ENCODE peak calls at places on chromosome 4, in ten cellular contexts. R is endodermal cell, F is sigmoid colon, X is ovary, B is pancreas, O is testis, K is choroid plexus epithelial cell, Y is left lung, N is MM.1S, M is cardiac fibroblast. S is an unnamed sample.

GRCh38 chr4:42655921-42656735 is 777 bp downstream of the ATP8A1 start:
- DNase-seq in R (peak), F (peak), X (no peak), B (peak), O (peak), K (peak), Y (peak), N (peak), M (no peak), S (peak)

GRCh38 chr4:117560329-117560728 is 474.0 kb upstream of the NDST3 start:
- DNase-seq in R (no peak), F (no peak), X (no peak), B (no peak), O (no peak), K (peak), Y (no peak), N (peak), M (no peak), S (no peak)

GRCh38 chr4:123042095-123042494 is 119.7 kb upstream of the NUDT6 start:
- DNase-seq in R (no peak), F (no peak), X (no peak), B (no peak), O (no peak), K (no peak), Y (no peak), N (no peak), M (no peak), S (no peak)

GRCh38 chr4:98406819-98407218 is 145.6 kb downstream of the RAP1GDS1 start:
- DNase-seq in R (no peak), F (no peak), X (no peak), B (no peak), O (no peak), K (no peak), Y (no peak), N (no peak), M (no peak), S (no peak)

GRCh38 chr4:38730830-38731646 is 51.8 kb downstream of the TLR10 start:
- DNase-seq in R (peak), F (peak), X (peak), B (peak), O (peak), K (peak), Y (peak), N (peak), M (peak), S (no peak)

GRCh38 chr4:147739239-147739823 is 7.4 kb downstream of the ARHGAP10 start:
- DNase-seq in R (no peak), F (no peak), X (no peak), B (no peak), O (no peak), K (peak), Y (no peak), N (no peak), M (peak), S (no peak)

GRCh38 chr4:153919667-153920066 is 130.8 kb upstream of the SFRP2 start:
- DNase-seq in R (no peak), F (no peak), X (no peak), B (no peak), O (no peak), K (peak), Y (no peak), N (no peak), M (peak), S (no peak)

GRCh38 chr4:38860788-38861424 is 4.3 kb upstream of the TLR6 start:
- DNase-seq in R (peak), F (no peak), X (no peak), B (peak), O (peak), K (peak), Y (no peak), N (peak), M (peak), S (no peak)

GRCh38 chr4:27568952-27569319 is 708.3 kb downstream of the STIM2 start:
- DNase-seq in R (no peak), F (no peak), X (no peak), B (no peak), O (no peak), K (no peak), Y (no peak), N (no peak), M (no peak), S (no peak)

GRCh38 chr4:13701937-13702446 is 74.5 kb upstream of the BOD1L1 start:
- DNase-seq in R (no peak), F (no peak), X (no peak), B (peak), O (no peak), K (peak), Y (no peak), N (no peak), M (peak), S (no peak)

GRCh38 chr4:152089564-152089963 is 328.8 kb upstream of the GATB start:
- DNase-seq in R (no peak), F (no peak), X (no peak), B (no peak), O (no peak), K (no peak), Y (no peak), N (no peak), M (no peak), S (no peak)

GRCh38 chr4:169070071-169070894 is 60.2 kb upstream of the CBR4 start:
- DNase-seq in R (peak), F (no peak), X (peak), B (peak), O (peak), K (peak), Y (no peak), N (no peak), M (peak), S (no peak)

GRCh38 chr4:3470244-3471097 is 7.4 kb downstream of the DOK7 start:
- DNase-seq in R (no peak), F (no peak), X (no peak), B (peak), O (no peak), K (peak), Y (peak), N (no peak), M (peak), S (no peak)

GRCh38 chr4:125393825-125394224 is 79.1 kb downstream of the FAT4 start:
- DNase-seq in R (no peak), F (no peak), X (no peak), B (no peak), O (no peak), K (no peak), Y (no peak), N (no peak), M (no peak), S (no peak)

GRCh38 chr4:187128971-187129370 is 405.3 kb upstream of the FAT1 start:
- DNase-seq in R (no peak), F (no peak), X (no peak), B (no peak), O (no peak), K (peak), Y (no peak), N (no peak), M (peak), S (no peak)

GRCh38 chr4:73181231-73181630 is 77.4 kb downstream of the ANKRD17 start:
- DNase-seq in R (no peak), F (no peak), X (no peak), B (no peak), O (no peak), K (no peak), Y (no peak), N (no peak), M (no peak), S (no peak)

GRCh38 chr4:28391877-28392276 is 1531.2 kb downstream of the STIM2 start:
- DNase-seq in R (no peak), F (no peak), X (no peak), B (no peak), O (no peak), K (peak), Y (no peak), N (no peak), M (peak), S (no peak)

GRCh38 chr4:53196872-53197759 is 168.7 kb downstream of the SCFD2 start:
- DNase-seq in R (no peak), F (no peak), X (no peak), B (no peak), O (no peak), K (peak), Y (no peak), N (peak), M (peak), S (no peak)

GRCh38 chr4:158768577-158769174 is at the start of gene FNIP2:
- DNase-seq in R (peak), F (peak), X (peak), B (peak), O (peak), K (peak), Y (peak), N (peak), M (peak), S (peak)

GRCh38 chr4:158766419-158767044 is 2.3 kb upstream of the FNIP2 start:
- DNase-seq in R (no peak), F (no peak), X (no peak), B (no peak), O (no peak), K (no peak), Y (no peak), N (no peak), M (no peak), S (no peak)

GRCh38 chr4:158770671-158771070 is 1.8 kb downstream of the FNIP2 start:
- DNase-seq in R (no peak), F (no peak), X (no peak), B (no peak), O (no peak), K (no peak), Y (no peak), N (no peak), M (no peak), S (no peak)

GRCh38 chr4:158771776-158772175 is 3.0 kb downstream of the FNIP2 start:
- DNase-seq in R (no peak), F (no peak), X (no peak), B (no peak), O (no peak), K (no peak), Y (no peak), N (no peak), M (no peak), S (no peak)

DNA sequence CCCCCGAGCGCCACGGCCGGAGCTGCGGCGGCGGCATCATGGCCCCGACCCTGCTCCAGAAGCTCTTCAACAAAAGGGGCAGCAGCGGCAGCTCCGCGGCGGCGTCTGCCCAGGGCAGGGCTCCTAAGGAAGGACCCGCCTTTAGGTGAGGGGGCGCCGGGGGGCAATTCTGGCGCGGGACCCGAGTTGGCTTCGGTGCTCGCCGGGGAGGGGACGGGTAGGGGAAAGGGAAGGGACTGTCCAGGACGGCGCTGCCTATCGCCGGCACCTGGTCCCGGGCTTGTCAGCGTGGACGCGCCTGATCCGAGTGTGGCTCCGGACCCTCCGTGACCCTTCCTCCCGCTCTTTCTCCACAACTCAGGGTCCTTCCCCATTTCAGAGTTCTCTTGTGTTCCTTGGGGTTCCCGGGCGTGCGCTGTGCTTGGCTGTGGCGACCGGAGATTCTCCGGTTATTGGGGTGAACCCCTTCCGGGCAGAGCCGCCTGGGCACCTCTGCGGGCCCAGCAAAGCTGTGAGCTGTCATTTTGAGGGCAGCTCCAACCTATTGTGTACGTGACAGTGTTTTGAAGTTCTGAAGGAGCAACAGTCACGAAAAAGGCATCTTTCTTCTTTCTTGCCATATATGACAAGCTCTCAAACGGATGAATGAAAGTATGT is 477 bp downstream of the FNIP2 start:
- DNase-seq in R (peak), F (peak), X (peak), B (peak), O (peak), K (peak), Y (peak), N (peak), M (peak), S (peak)
- TF ChIP-seq CTCF in R (no peak), F (no peak), X (no peak), B (no peak), O (no peak), K (no peak), Y (no peak), N (no peak), M (no peak), S (no peak)

DNA sequence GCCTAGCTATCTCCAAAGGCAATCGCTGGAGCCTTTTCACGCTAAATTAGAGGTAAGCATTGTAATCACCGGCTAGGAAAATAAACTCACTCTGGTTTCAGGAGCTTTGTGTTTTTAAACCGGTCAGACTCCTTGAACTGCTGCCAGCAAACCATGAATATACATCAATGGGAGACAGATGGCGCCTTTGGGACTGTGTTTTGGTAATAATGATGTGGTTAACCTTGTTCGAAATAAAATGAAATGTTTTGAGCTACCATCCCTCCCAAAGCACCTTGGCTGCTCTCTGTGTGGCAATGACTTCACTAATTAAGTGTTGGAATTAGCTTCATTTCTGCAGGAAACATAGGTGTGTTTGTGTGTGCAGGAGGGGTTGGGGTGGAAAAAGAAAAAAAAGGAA is 65.3 kb downstream of the CLNK start:
- DNase-seq in R (no peak), F (no peak), X (no peak), B (no peak), O (no peak), K (peak), Y (no peak), N (no peak), M (peak), S (no peak)
- H3K4me3 ChIP-seq in R (no peak), F (no peak), X (no peak), B (no peak), O (no peak), K (no peak), Y (no peak), N (no peak), M (no peak), S (no peak)

DNA sequence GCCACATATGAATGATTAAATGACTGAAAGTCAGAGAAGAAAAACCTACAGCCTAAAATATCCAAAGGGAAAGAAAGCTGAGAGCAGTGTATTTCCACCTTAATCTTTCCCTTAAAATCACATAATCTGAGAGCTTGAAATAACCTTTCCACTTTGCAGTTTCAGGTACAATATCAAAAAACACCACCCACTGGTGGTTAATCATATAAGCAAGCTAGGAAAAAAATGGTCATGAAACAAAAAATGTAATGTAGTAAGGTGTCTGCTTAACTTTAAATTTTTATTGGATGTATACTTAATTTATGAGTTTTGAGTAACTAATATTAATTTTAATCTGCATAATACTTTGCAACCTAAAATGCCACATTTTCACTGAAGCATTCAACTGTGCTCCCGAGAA is 3.2 kb downstream of the PRDM5 start:
- DNase-seq in R (no peak), F (no peak), X (no peak), B (no peak), O (no peak), K (no peak), Y (no peak), N (peak), M (no peak), S (no peak)
- TF ChIP-seq CTCF in R (peak), F (no peak), X (no peak), B (no peak), O (no peak), K (no peak), Y (no peak), N (peak), M (peak), S (no peak)

DNA sequence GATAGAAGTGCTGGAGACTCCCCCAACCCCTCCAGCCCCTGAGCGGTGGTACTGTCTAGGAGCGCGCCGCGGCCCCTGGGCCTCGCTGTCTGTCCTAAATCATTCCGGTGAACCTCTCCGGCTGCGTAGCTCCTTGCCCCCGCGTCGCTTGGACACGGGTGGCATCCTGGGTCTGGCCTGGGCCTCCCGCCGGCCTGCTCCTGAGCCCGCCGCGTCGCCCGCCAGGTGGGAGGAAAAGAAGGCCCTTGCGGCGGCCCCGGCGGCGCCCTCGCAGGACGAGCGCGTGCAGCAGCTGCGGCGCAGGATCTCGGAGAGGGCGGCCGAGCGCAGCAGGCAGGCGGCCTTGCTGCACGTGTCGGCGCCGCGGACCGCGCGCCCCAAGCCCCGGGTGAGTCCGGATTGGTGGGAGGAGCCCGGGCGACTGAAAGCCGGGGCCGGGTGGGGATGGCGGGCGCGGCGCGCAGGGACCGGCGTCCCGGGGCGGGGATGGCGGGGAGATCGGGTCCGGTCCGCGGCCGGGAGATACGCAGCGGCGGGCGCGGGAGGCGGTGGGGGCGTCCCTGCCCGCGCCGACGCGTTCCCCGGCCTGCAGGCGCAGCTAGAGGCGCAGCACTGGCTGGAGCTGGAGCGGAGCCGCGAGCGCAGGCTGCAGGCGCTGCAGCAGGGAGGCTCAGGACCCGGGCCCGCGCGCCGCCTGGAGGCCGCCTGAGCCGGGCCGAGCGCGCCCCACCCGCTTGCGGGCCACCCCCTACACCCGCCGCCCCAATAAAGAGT is 6.5 kb upstream of the RNF4 start:
- DNase-seq in R (peak), F (peak), X (peak), B (peak), O (peak), K (peak), Y (peak), N (peak), M (peak), S (peak)
- H3K4me3 ChIP-seq in R (no peak), F (peak), X (peak), B (peak), O (peak), K (peak), Y (peak), N (peak), M (peak), S (peak)

DNA sequence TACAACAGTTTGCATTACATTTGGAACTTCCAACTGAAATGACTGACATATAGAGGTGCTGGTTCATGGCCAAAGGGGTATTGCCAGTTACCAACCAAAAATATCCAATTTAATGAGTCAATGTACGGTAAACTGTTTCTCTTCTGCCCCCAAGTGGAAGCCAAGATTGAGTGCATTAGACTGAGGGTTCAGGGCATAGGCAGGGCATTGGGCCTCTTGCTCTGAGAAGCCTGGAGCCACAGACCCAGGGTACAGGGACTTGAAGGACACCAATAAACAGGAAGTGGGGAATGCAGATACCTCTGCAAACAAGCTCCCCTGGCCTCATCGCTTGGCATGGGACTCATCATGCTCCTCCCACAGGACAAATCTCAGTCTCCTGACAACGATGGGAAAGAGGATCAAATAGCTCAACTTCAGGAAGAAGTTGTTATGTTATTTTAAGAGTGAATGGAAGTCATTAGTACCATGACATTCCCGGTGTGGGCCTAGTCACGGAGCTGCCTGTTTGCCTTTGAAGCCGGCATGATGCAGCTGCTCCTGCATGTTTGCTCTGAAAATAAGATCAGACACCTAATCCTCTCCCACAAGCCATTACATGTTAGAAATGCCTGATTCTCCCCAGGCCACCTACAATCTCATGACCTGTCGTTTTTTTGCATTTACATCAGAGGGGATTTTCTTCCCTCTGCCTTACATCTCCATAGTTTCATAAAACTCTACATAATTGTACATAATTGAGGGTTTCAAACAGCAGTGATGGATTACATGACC is 224.2 kb downstream of the RCHY1 start:
- DNase-seq in R (peak), F (no peak), X (no peak), B (peak), O (peak), K (no peak), Y (no peak), N (peak), M (peak), S (no peak)
- TF ChIP-seq CTCF in R (peak), F (peak), X (no peak), B (no peak), O (peak), K (no peak), Y (peak), N (peak), M (peak), S (peak)

GRCh38 chr4:54933579-54933978 is 191.8 kb downstream of the KDR start:
- DNase-seq in R (no peak), F (no peak), X (no peak), B (no peak), O (no peak), K (no peak), Y (no peak), N (no peak), M (no peak), S (no peak)

GRCh38 chr4:54924891-54925290 is 200.5 kb downstream of the KDR start:
- DNase-seq in R (no peak), F (no peak), X (no peak), B (no peak), O (no peak), K (no peak), Y (no peak), N (no peak), M (no peak), S (no peak)

GRCh38 chr4:54929459-54929858 is 195.9 kb downstream of the KDR start:
- DNase-seq in R (no peak), F (no peak), X (no peak), B (no peak), O (no peak), K (no peak), Y (no peak), N (no peak), M (peak), S (no peak)

GRCh38 chr4:54930226-54930625 is 195.2 kb downstream of the KDR start:
- DNase-seq in R (no peak), F (no peak), X (no peak), B (no peak), O (no peak), K (peak), Y (no peak), N (no peak), M (peak), S (no peak)
- H3K4me3 ChIP-seq in R (peak), F (no peak), X (no peak), B (no peak), O (no peak), K (no peak), Y (no peak), N (no peak), M (no peak), S (no peak)

DNA sequence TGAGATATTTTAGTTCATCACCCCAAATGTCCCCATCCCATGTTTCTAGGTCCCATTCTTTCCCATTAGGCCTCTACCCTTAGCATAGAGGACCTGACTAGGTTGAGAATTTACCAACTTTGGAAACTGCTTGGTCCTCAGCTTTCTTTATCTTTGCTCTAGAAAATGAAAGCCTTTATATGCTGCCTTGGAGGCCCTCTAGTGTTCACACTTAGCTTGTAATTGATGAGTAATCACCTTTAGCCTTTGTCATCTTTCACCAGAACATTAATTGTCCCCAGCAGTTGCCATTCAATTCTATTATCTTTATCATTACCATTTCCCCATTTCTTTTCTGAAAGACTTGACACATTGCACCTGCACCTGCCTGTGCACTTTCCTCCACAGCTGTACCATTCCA is 589.2 kb upstream of the NR3C2 start:
- DNase-seq in R (peak), F (no peak), X (no peak), B (peak), O (peak), K (peak), Y (no peak), N (peak), M (peak), S (no peak)
- TF ChIP-seq CTCF in R (peak), F (peak), X (no peak), B (peak), O (peak), K (peak), Y (no peak), N (peak), M (peak), S (peak)

GRCh38 chr4:2402053-2402452 is 16.4 kb downstream of the ZFYVE28 start:
- DNase-seq in R (peak), F (peak), X (peak), B (peak), O (peak), K (peak), Y (peak), N (no peak), M (peak), S (no peak)
- H3K4me3 ChIP-seq in R (peak), F (peak), X (peak), B (no peak), O (no peak), K (peak), Y (no peak), N (no peak), M (peak), S (peak)